ENCODE peak calls at places on chromosomes 3 and 15, in ten cellular contexts. G is GM23338; S is GM12865; O is testis; V is left ventricle myocardium superior; W is stomach; J is HTR-8/SVneo; U is prostate gland; M is activated CD8-positive, alpha-beta memory T cell treated with anti-CD3 and anti-CD28 coated beads, Interleukin-2, amount 50 U/mL, for 48 hours; Z is A172. H is an unnamed sample.

GRCh38 chr15:62709261-62709660 is 333.3 kb upstream of the TPM1 start:
- DNase-seq in Z (no peak), V (no peak), M (no peak), O (no peak), S (no peak), W (no peak), G (peak; percentile 43), U (no peak), J (no peak), H (no peak)

GRCh38 chr3:64992462-64993285 is 304.9 kb upstream of the ADAMTS9 start:
- DNase-seq in U (no peak), M (no peak), S (no peak), J (no peak), W (no peak), G (peak; percentile 72), V (no peak), Z (no peak), O (peak; percentile 70), H (peak; percentile 30)

GRCh38 chr15:63943829-63944680 is 102.2 kb downstream of the DAPK2 start:
- DNase-seq in U (no peak), O (no peak), M (no peak), G (no peak), V (no peak), Z (no peak), W (no peak), J (no peak), S (no peak), H (no peak)

GRCh38 chr3:25725810-25726209 is 57.4 kb downstream of the NGLY1 start:
- DNase-seq in J (no peak), Z (no peak), U (no peak), S (no peak), M (no peak), O (no peak), V (no peak), G (no peak), W (no peak), H (no peak)

GRCh38 chr3:64238971-64239667 is 13.9 kb upstream of the PRICKLE2 start:
- DNase-seq in Z (peak; percentile 96), J (peak; percentile 81), V (peak; percentile 83), O (peak; percentile 79), W (peak; percentile 39), M (no peak), S (no peak), U (peak; percentile 67), G (peak; percentile 89), H (peak; percentile 40)

GRCh38 chr3:59074764-59075163 is 24.9 kb upstream of the CFAP20DC start:
- DNase-seq in W (no peak), O (no peak), M (no peak), S (no peak), G (no peak), U (no peak), V (no peak), Z (no peak), J (no peak), H (no peak)

GRCh38 chr3:168574455-168575158 is 478.9 kb upstream of the GOLIM4 start:
- DNase-seq in S (no peak), Z (no peak), M (no peak), O (no peak), W (no peak), V (no peak), J (no peak), G (no peak), U (no peak), H (no peak)

GRCh38 chr15:95857758-95858157 is 472.7 kb upstream of the NR2F2 start:
- DNase-seq in M (no peak), U (no peak), S (no peak), V (no peak), W (no peak), Z (no peak), J (no peak), O (no peak), G (no peak), H (no peak)

GRCh38 chr15:91942676-91943417 is 89.3 kb downstream of the SLCO3A1 start:
- DNase-seq in S (peak; percentile 18), U (peak; percentile 91), M (no peak), O (peak; percentile 79), G (no peak), J (peak; percentile 45), W (peak; percentile 72), V (peak; percentile 78), Z (peak; percentile 71), H (peak; percentile 79)

GRCh38 chr3:111369953-111370352 is 172.0 kb upstream of the CD96 start:
- DNase-seq in Z (peak; percentile 32), S (no peak), G (no peak), M (no peak), J (no peak), V (no peak), O (no peak), U (no peak), W (no peak), H (no peak)

GRCh38 chr3:38738630-38739395 is 77.2 kb downstream of the SCN10A start:
- DNase-seq in V (no peak), S (peak; percentile 41), W (no peak), U (no peak), Z (peak; percentile 36), J (peak; percentile 55), O (peak; percentile 78), G (peak; percentile 96), M (peak; percentile 71), H (peak; percentile 30)

GRCh38 chr15:74179983-74180688 is 6.6 kb downstream of the ISLR start:
- DNase-seq in G (no peak), W (no peak), V (peak; percentile 66), J (no peak), O (no peak), S (no peak), U (no peak), Z (peak; percentile 57), M (no peak), H (no peak)

H was measured in body of pancreas.